ENCODE peak calls at places on chromosomes 11 and 22, in seven cellular contexts. J is mesendoderm, B is kidney, E is aorta, C is lung, N is astrocyte, X is thoracic aorta. K is an unnamed sample.

GRCh38 chr11:502288-503178 is 4.5 kb downstream of the RNH1 start:
- DNase-seq in J (no peak), B (no peak), E (peak; percentile 50), C (no peak), N (no peak), X (no peak), K (no peak)

GRCh38 chr11:5507586-5508305 is 2.0 kb downstream of the UBQLN3 start:
- DNase-seq in J (no peak), B (peak; percentile 45), E (no peak), C (no peak), N (no peak), X (no peak), K (no peak)

GRCh38 chr11:1335811-1336761 is 26.7 kb upstream of the TOLLIP start:
- DNase-seq in J (peak; percentile 81), B (peak; percentile 89), E (peak; percentile 81), C (peak; percentile 67), N (peak; percentile 43), X (peak; percentile 55), K (peak; percentile 36)

GRCh38 chr22:45977551-45978274 is 751 bp upstream of the WNT7B start:
- DNase-seq in J (peak; percentile 40), B (no peak), E (no peak), C (no peak), N (no peak), X (no peak), K (no peak)

GRCh38 chr11:112784323-112785073 is 176.7 kb upstream of the NCAM1 start:
- DNase-seq in J (peak; percentile 31), B (peak; percentile 85), E (peak; percentile 87), C (no peak), N (peak; percentile 94), X (peak; percentile 52), K (no peak)

GRCh38 chr11:112082729-112083128 is 3.8 kb downstream of the TIMM8B start:
- DNase-seq in J (no peak), B (no peak), E (no peak), C (no peak), N (peak; percentile 53), X (no peak), K (no peak)

GRCh38 chr11:131491503-131491902 is 121.1 kb downstream of the NTM start:
- DNase-seq in J (no peak), B (no peak), E (no peak), C (no peak), N (peak; percentile 8), X (no peak), K (no peak)

GRCh38 chr11:11043676-11044075 is 185.8 kb upstream of the ZBED5 start:
- DNase-seq in J (no peak), B (no peak), E (no peak), C (no peak), N (no peak), X (no peak), K (no peak)

GRCh38 chr22:43222281-43222680 is 35.3 kb upstream of the TTLL12 start:
- DNase-seq in J (no peak), B (no peak), E (no peak), C (no peak), N (no peak), X (no peak), K (no peak)

GRCh38 chr11:64897381-64898075 is 19.1 kb upstream of the EHD1 start:
- DNase-seq in J (no peak), B (peak; percentile 65), E (no peak), C (no peak), N (no peak), X (no peak), K (no peak)

GRCh38 chr11:65130631-65131416 is 3.5 kb downstream of the SYVN1 start:
- DNase-seq in J (no peak), B (no peak), E (peak; percentile 42), C (no peak), N (no peak), X (no peak), K (no peak)

GRCh38 chr22:45155050-45155840 is 8.5 kb upstream of the NUP50 start:
- DNase-seq in J (no peak), B (no peak), E (no peak), C (no peak), N (no peak), X (no peak), K (no peak)

GRCh38 chr22:35303029-35303624 is 3.4 kb downstream of the TOM1 start:
- DNase-seq in J (no peak), B (no peak), E (no peak), C (no peak), N (no peak), X (no peak), K (no peak)

GRCh38 chr22:35299717-35300497 is at the start of gene TOM1:
- DNase-seq in J (peak; percentile 99), B (peak; percentile 99), E (peak; percentile 98), C (peak; percentile 97), N (peak; percentile 99), X (peak; percentile 93), K (peak; percentile 95)

GRCh38 chr22:35301370-35301874 is 1.7 kb downstream of the TOM1 start:
- DNase-seq in J (peak; percentile 37), B (no peak), E (peak; percentile 69), C (peak; percentile 80), N (peak; percentile 98), X (no peak), K (no peak)

DNA sequence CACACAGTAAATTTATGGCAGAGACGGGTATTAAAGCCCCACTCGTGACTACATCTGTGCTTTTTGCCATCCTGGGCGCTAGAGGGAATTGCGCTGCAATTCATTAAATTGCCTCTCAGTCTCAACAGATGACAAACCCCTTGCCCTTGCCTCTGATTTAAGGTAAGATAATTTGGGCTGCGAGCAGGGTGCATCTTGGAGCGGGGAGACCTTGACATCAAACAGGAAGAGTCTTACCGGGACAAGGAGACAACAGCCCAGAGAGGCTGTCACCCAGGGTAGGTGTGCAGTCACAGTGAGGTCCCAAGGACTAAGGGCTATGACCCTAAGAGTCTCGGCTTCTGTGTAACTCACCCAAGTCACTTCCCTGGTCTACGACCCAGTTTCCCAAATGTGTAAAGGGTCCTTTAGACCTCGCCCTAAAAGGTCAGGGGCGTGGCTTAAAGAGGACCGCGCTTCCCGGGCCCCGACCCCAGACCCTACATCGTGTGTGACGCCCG is 427 bp upstream of the TOM1 start:
- DNase-seq in J (no peak), B (no peak), E (no peak), C (no peak), N (peak; percentile 9), X (no peak), K (no peak)
- H3K27ac ChIP-seq in J (no peak overlapping the region), B (peak overlapping the region; percentile 98), E (peak overlapping the region; percentile 10), C (peak overlapping the region; percentile 92), N (peak overlapping the region; percentile 96), X (peak overlapping the region; percentile 89), K (peak overlapping the region; percentile 97)

GRCh38 chr22:29816128-29816527 is 21.9 kb downstream of the ASCC2 start:
- DNase-seq in J (no peak), B (no peak), E (no peak), C (no peak), N (no peak), X (peak; percentile 8), K (peak; percentile 72)
- H3K27ac ChIP-seq in J (no peak overlapping the region), B (no peak overlapping the region), E (no peak overlapping the region), C (no peak overlapping the region), N (no peak overlapping the region), X (no peak overlapping the region), K (no peak overlapping the region)

DNA sequence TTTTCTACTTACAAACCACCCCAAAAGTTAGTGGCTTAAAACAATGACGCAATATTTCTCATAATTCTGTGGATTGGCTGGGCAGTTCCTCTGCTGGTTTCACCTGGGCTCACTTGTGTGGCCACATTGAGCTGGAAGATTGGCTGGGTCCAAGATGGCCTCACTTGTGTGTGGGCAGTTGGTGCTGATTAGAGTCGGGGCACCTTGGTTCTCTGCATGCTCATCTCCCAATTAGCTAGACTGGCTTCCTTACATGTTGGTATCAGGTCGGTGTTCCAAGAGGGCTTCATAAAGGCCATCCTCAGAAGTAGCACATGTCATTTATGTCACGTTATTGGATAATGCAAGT is 12.5 kb downstream of the MAML2 start:
- DNase-seq in J (no peak), B (no peak), E (no peak), C (no peak), N (no peak), X (no peak), K (no peak)
- H3K27ac ChIP-seq in J (no peak overlapping the region), B (no peak overlapping the region), E (no peak overlapping the region), C (peak overlapping the region; percentile 13), N (no peak overlapping the region), X (no peak overlapping the region), K (no peak overlapping the region)

DNA sequence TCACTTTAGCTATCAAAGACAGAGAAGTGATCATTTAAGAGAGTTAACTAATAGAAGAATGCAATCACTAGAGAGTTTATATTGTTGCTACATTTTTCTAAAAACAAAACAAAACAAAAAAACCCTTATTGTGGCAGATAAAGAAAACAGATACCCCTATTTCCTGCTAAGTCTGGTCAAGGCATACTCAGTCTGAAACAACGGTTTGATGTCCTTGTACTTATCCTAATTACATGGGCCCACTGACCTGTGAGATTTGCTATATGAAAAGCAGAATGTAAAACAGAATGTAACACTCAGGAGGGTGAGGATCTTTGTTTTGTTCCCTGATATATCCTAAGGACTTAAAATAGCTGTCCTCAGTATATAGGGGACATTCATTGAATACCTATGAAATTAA is 24.6 kb downstream of the MAML2 start:
- DNase-seq in J (no peak), B (no peak), E (no peak), C (no peak), N (no peak), X (no peak), K (no peak)
- H3K27ac ChIP-seq in J (no peak overlapping the region), B (no peak overlapping the region), E (no peak overlapping the region), C (no peak overlapping the region), N (no peak overlapping the region), X (no peak overlapping the region), K (no peak overlapping the region)